ENCODE peak calls at places on chromosomes 1 and 21, in six cellular contexts. Y is fibroblast of pulmonary artery, O is ascending aorta, A is fibroblast of lung, J is neural progenitor cell, P is SK-N-SH. T is an unnamed sample.

GRCh38 chr1:176567190-176567794 is 104.3 kb downstream of the PAPPA2 start:
- DNase-seq in Y (peak), O (no peak), A (peak), J (no peak), P (no peak), T (peak)

GRCh38 chr1:202217951-202218350 is 24.4 kb downstream of the LGR6 start:
- DNase-seq in Y (no peak), O (no peak), A (no peak), J (no peak), P (no peak), T (no peak)

GRCh38 chr1:111739984-111740765 is 980 bp upstream of the INKA2 start:
- DNase-seq in Y (peak), O (no peak), A (peak), J (peak), P (peak), T (peak)

GRCh38 chr1:50295553-50295952 is 127.7 kb downstream of the DMRTA2 start:
- DNase-seq in Y (no peak), O (no peak), A (no peak), J (no peak), P (peak), T (no peak)

GRCh38 chr1:199550384-199551067 is 477.0 kb upstream of the NR5A2 start:
- DNase-seq in Y (peak), O (no peak), A (peak), J (no peak), P (peak), T (peak)

GRCh38 chr1:16138772-16139221 is 17.1 kb downstream of the EPHA2 start:
- DNase-seq in Y (no peak), O (no peak), A (no peak), J (no peak), P (no peak), T (no peak)

GRCh38 chr1:31214316-31215082 is 25.2 kb downstream of the NKAIN1 start:
- DNase-seq in Y (no peak), O (no peak), A (no peak), J (peak), P (no peak), T (no peak)

GRCh38 chr1:51192213-51192843 is 43.7 kb upstream of the RNF11 start:
- DNase-seq in Y (peak), O (no peak), A (peak), J (peak), P (peak), T (peak)

GRCh38 chr1:164716992-164717703 is 158.2 kb downstream of the PBX1 start:
- DNase-seq in Y (peak), O (no peak), A (no peak), J (no peak), P (no peak), T (peak)

GRCh38 chr1:225857256-225857655 is 24.9 kb downstream of the TMEM63A start:
- DNase-seq in Y (no peak), O (no peak), A (no peak), J (no peak), P (no peak), T (no peak)

GRCh38 chr1:116954450-116954849 is 44.7 kb downstream of the PTGFRN start:
- DNase-seq in Y (peak), O (no peak), A (no peak), J (no peak), P (no peak), T (no peak)

GRCh38 chr1:53047737-53048344 is 14.2 kb upstream of the PODN start:
- DNase-seq in Y (peak), O (no peak), A (peak), J (no peak), P (no peak), T (peak)

GRCh38 chr21:17466166-17466565 is 46.7 kb upstream of the CXADR start:
- DNase-seq in Y (peak), O (no peak), A (peak), J (no peak), P (no peak), T (peak)

GRCh38 chr1:107963601-107964396 is 1.2 kb downstream of the VAV3 start:
- DNase-seq in Y (peak), O (no peak), A (peak), J (peak), P (peak), T (peak)

GRCh38 chr1:114112775-114113174 is 40.9 kb downstream of the SYT6 start:
- DNase-seq in Y (no peak), O (no peak), A (no peak), J (no peak), P (no peak), T (no peak)

GRCh38 chr1:173152585-173152984 is 54.5 kb downstream of the TNFSF4 start:
- DNase-seq in Y (no peak), O (no peak), A (no peak), J (no peak), P (no peak), T (no peak)

GRCh38 chr1:113534875-113535274 is 144.6 kb downstream of the MAGI3 start:
- DNase-seq in Y (no peak), O (no peak), A (no peak), J (no peak), P (peak), T (no peak)

GRCh38 chr1:21262282-21263051 is 27.8 kb downstream of the ECE1 start:
- DNase-seq in Y (peak), O (peak), A (peak), J (peak), P (peak), T (peak)

GRCh38 chr1:116246174-116246573 is 126.9 kb upstream of the ATP1A1 start:
- DNase-seq in Y (no peak), O (no peak), A (no peak), J (no peak), P (no peak), T (no peak)

GRCh38 chr1:158819461-158820443 is 11.4 kb upstream of the MNDA start:
- DNase-seq in Y (peak), O (no peak), A (peak), J (no peak), P (no peak), T (no peak)

GRCh38 chr1:162165528-162165927 is 96.0 kb downstream of the NOS1AP start:
- DNase-seq in Y (no peak), O (no peak), A (no peak), J (no peak), P (no peak), T (no peak)

GRCh38 chr1:212224102-212224501 is 61.1 kb upstream of the PPP2R5A start:
- DNase-seq in Y (no peak), O (no peak), A (no peak), J (no peak), P (no peak), T (no peak)

GRCh38 chr1:202122639-202123335 is at the start of gene GPR37L1:
- DNase-seq in Y (peak), O (no peak), A (peak), J (peak), P (peak), T (peak)

GRCh38 chr21:38037416-38037815 is 121.2 kb upstream of the KCNJ6 start:
- DNase-seq in Y (peak), O (no peak), A (no peak), J (no peak), P (no peak), T (no peak)

GRCh38 chr1:19661721-19662228 is 2.9 kb upstream of the HTR6 start:
- DNase-seq in Y (peak), O (no peak), A (peak), J (no peak), P (no peak), T (peak)

DNA sequence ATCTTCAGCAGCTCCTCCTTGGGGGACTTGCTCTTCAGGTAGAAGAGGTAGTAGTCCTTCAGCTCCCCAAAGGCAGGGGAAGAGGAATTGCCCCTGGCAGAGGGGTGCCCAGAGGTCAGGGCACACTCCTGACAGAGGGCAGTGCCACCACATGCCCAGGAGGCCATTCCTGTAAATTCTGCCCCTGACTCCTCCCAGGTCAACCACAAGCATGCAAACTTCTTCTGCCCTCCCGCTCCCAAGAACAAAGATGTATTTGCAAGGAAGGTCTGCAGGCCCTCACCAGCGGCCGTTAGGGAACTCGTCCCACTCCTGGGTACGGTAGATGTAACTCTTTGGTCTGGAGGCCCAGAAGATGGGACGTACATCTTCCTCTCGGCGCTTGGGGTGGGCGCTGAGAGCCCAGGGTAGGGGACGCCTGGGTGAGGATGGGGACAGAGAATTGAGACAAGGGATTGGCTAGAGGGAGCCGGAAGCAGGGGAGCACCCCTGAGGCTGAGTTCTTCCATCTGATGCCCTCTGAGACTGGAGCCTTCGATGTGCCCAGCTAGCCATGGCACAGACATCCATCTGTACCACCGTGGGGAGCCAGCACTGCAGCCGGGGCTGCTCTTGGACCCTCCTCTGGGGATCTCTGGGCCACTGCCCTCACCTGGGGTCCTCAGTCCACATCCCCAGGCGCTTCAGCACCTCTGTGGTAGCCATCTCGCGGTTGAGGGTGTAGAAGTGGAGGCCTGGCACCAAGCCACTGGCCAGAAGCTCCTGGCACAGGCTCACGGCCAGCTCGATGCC is 11.1 kb downstream of the MTHFR start:
- DNase-seq in Y (no peak), O (no peak), A (no peak), J (no peak), P (no peak), T (no peak)
- H3K4me3 ChIP-seq in Y (no peak), O (no peak), A (no peak), J (no peak), P (no peak), T (no peak)

GRCh38 chr1:232951605-232952004 is 1.2 kb downstream of the NTPCR start:
- DNase-seq in Y (no peak), O (no peak), A (no peak), J (no peak), P (no peak), T (no peak)

GRCh38 chr1:232950197-232950918 is at the start of gene NTPCR:
- DNase-seq in Y (peak), O (peak), A (peak), J (peak), P (peak), T (peak)

GRCh38 chr1:232952514-232953175 is 2.2 kb downstream of the NTPCR start:
- DNase-seq in Y (peak), O (no peak), A (peak), J (peak), P (peak), T (peak)

GRCh38 chr1:232949636-232950196 is 695 bp upstream of the NTPCR start:
- DNase-seq in Y (no peak), O (no peak), A (no peak), J (no peak), P (no peak), T (no peak)

DNA sequence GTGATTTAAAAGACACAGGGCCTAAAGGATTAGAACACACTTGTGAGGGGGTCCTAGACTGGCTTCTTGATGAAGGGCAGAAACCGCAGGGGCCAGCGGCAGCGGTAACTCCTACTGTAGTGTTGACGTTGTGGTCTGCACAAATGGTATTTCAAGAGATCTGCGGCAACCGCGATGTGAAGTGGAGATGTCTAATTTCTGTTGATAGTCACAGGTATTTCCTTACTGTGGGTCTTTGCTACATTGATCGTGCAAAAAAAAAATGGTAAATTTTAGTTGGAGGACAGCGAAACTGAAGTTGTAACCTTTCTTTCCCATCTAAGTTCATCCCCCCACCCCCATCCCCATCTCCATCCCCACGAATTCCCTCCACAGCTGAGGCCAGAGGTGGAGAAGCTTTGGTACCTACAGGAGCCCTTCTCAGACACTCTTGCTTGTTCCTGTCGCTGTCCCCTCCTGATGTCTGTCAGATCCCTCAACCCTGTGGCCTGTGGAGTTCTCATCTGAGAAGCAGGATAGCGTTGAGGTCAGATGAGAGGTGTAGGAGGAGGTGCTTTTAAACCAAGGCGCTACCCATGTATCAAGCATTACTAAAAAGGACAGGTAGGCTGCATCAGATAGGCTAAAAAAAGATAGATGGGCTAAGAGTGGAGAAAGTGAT is 638 bp downstream of the NTPCR start:
- DNase-seq in Y (no peak), O (no peak), A (no peak), J (peak), P (peak), T (peak)
- TF ChIP-seq CTCF in Y (no peak), O (no peak), A (no peak), J (no peak), P (no peak), T (no peak)

DNA sequence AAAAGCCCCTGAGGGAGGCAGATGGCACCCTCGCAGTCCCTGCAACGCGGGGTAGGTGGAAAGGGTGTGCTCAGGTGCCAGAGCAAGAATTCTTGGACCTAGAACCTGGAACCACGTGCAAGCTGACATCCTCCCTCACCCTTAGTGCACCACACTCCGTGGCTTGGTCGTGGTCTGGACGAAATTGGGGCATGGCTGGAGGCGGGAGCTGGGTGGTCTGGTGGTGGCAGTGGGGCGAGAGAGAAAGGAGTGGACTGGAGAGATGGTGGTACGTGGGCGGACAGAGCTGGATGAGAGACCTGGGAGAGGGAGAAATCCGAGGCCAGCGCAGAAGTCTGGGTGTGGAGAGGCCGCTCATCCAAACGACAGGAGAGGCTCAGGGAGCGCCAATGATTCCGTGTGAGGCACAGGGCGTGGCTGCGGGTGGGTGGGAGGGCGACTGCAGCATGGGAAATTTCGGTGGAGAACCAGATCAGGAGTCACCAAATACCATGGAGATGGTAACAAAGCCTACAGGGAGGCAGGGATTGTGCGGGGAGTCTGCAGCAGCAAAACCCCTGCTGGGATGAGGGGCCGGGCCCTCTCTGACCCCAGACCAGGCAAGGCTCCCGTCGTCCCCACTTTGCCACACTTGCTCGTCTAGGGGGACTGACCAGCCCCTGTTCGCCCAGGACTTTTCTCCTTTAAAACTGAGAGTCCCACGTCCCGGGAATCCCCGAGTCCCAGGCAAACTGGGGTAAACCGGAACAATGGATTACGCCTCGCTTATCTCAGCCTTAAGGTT is 31.9 kb downstream of the CDCP2 start:
- DNase-seq in Y (no peak), O (no peak), A (no peak), J (no peak), P (no peak), T (no peak)
- H3K4me3 ChIP-seq in Y (peak), O (peak), A (no peak), J (peak), P (peak), T (peak)

GRCh38 chr1:235516862-235517446 is 12.7 kb upstream of the B3GALNT2 start:
- DNase-seq in Y (no peak), O (no peak), A (no peak), J (no peak), P (no peak), T (no peak)

GRCh38 chr1:235515844-235516512 is 11.7 kb upstream of the B3GALNT2 start:
- DNase-seq in Y (no peak), O (no peak), A (no peak), J (no peak), P (no peak), T (no peak)

GRCh38 chr1:235513495-235514366 is 9.5 kb upstream of the B3GALNT2 start:
- DNase-seq in Y (peak), O (no peak), A (peak), J (peak), P (peak), T (peak)

GRCh38 chr1:235507623-235508022 is 3.4 kb upstream of the B3GALNT2 start:
- DNase-seq in Y (no peak), O (no peak), A (no peak), J (no peak), P (no peak), T (no peak)

DNA sequence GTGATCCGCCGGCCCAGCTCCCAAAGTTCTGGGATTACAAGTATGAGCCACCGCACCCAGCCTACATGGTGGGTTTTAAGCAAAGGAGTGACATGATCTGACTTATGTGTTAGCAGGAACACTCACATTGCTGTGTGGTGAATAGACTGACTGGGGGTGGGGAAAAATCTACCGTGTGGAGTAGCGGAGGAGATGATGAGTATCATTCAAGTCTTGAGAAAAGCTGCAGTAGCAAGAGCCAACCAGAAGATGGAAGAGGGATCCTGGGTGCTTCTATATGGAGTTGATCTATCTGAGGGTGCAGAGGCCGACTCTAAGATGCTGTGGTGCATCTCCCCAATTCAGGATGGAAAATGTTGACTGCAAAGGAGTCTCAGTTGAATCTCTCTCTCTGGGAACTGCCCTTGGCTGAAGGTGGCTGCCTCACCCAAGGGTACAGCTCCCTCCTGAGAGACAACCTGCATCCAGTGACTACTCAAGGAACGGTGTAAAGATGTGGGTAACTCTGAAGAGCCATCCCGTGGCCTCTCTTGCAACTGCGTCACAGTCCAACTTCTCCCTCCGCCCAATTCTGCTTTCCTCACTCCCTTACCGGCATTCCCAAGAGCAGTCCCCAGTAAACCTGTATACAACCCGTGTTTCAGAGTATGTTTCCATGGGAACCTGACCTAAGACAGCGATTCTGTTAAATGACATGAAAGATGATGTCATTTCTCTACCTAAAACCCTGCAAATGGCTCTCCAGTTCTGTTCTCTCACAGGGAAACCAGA is 7.4 kb upstream of the B3GALNT2 start:
- DNase-seq in Y (no peak), O (no peak), A (no peak), J (peak), P (no peak), T (no peak)
- TF ChIP-seq CTCF in Y (peak), O (no peak), A (no peak), J (no peak), P (peak), T (peak)

GRCh38 chr1:213326666-213327317 is 275.8 kb downstream of the RPS6KC1 start:
- DNase-seq in Y (peak), O (no peak), A (peak), J (no peak), P (no peak), T (peak)

GRCh38 chr1:213331776-213332175 is 280.7 kb downstream of the RPS6KC1 start:
- DNase-seq in Y (no peak), O (no peak), A (no peak), J (no peak), P (no peak), T (no peak)

GRCh38 chr1:213325482-213325881 is 274.4 kb downstream of the RPS6KC1 start:
- DNase-seq in Y (no peak), O (no peak), A (no peak), J (no peak), P (no peak), T (no peak)

GRCh38 chr1:213330281-213330680 is 279.2 kb downstream of the RPS6KC1 start:
- DNase-seq in Y (no peak), O (no peak), A (no peak), J (no peak), P (no peak), T (no peak)

DNA sequence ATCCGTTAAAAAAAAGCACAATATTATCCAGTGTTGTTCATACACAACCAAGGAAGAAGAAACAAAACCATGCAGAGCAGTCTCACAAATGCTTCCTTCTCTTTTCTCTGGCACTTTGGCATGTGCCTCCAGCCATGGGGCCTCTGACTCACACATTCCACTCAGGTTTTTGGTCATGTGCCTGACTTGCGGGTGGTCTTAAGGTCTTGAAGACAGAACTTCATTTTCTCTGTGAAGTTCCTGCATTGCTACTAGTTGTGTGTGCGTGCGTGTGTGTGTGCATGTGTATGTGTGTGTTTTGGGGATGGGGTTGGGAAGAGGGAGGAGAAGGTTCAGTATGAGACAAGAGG is 276.3 kb downstream of the RPS6KC1 start:
- DNase-seq in Y (peak), O (peak), A (peak), J (no peak), P (no peak), T (peak)
- H3K4me3 ChIP-seq in Y (no peak), O (no peak), A (no peak), J (no peak), P (no peak), T (no peak)

GRCh38 chr1:59601032-59601431 is 213.7 kb upstream of the HOOK1 start:
- DNase-seq in Y (no peak), O (peak), A (no peak), J (no peak), P (no peak), T (peak)
- TF ChIP-seq CTCF in Y (no peak), O (no peak), A (no peak), J (no peak), P (no peak), T (no peak)

DNA sequence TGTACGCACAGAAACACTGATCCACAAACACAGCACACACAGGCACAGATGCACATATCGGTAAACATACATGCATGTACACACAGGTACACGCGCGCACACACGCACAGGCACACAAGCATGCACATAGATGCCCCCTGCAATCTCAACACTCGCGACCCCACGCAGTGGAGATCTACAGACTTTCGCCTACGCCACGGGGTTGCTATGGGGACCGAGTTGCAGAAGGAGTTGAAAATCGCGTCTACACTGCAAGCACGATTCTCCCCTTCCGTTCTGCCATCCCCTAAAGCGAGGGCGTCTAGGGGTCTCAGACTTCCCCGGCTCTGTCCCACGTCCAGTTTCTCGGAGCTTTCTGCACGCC is 826 bp downstream of the TRIM17 start:
- DNase-seq in Y (no peak), O (no peak), A (no peak), J (no peak), P (no peak), T (no peak)
- H3K4me3 ChIP-seq in Y (peak), O (peak), A (no peak), J (peak), P (peak), T (peak)

T was measured in astrocyte of the spinal cord.